ENCODE peak calls at places on chromosomes 3 and 15, in nine cellular contexts. C, P, H, F, Y, A, J, M and K are unnamed samples. For H3K4me1 and H3K27me3, the result is how much of the 10 kb centered on the place peaks cover.

GRCh38 chr15:48406911-48407310 is 75.7 kb downstream of the DUT start:
- DNase-seq in C (no peak), P (no peak), H (no peak), F (no peak), Y (no peak), A (no peak), J (no peak), M (no peak), K (no peak)

GRCh38 chr3:15051531-15051930 is 13.6 kb downstream of the MRPS25 start:
- DNase-seq in C (peak), P (peak), H (no peak), F (peak), Y (peak), A (no peak), J (peak), M (peak), K (peak)

GRCh38 chr3:165683947-165684346 is 153.3 kb downstream of the BCHE start:
- DNase-seq in C (no peak), P (no peak), H (no peak), F (no peak), Y (no peak), A (no peak), J (no peak), M (no peak), K (no peak)

GRCh38 chr3:98733055-98733777 is 29.9 kb upstream of the ST3GAL6 start:
- DNase-seq in C (peak), P (peak), H (peak), F (peak), Y (peak), A (peak), J (no peak), M (no peak), K (peak)

GRCh38 chr3:13782501-13782900 is 97.4 kb downstream of the WNT7A start:
- DNase-seq in C (peak), P (no peak), H (peak), F (peak), Y (no peak), A (peak), J (no peak), M (no peak), K (no peak)

GRCh38 chr15:41775651-41776050 is 1.4 kb downstream of the MAPKBP1 start:
- DNase-seq in C (no peak), P (no peak), H (no peak), F (no peak), Y (no peak), A (no peak), J (no peak), M (no peak), K (no peak)

GRCh38 chr3:15616053-15616452 is 14.5 kb downstream of the BTD start:
- DNase-seq in C (no peak), P (no peak), H (no peak), F (no peak), Y (no peak), A (no peak), J (no peak), M (no peak), K (no peak)

GRCh38 chr3:149657458-149657795 is 398 bp downstream of the WWTR1 start:
- DNase-seq in C (peak), P (peak), H (no peak), F (no peak), Y (no peak), A (no peak), J (no peak), M (no peak), K (no peak)

GRCh38 chr15:57485869-57486268 is 105.8 kb upstream of the MYZAP start:
- DNase-seq in C (peak), P (peak), H (peak), F (peak), Y (no peak), A (peak), J (peak), M (no peak), K (no peak)

GRCh38 chr3:100041328-100041749 is 73.0 kb downstream of the FILIP1L start:
- DNase-seq in C (no peak), P (peak), H (no peak), F (peak), Y (no peak), A (no peak), J (no peak), M (no peak), K (no peak)

GRCh38 chr3:127056976-127057375 is 74.1 kb downstream of the PLXNA1 start:
- DNase-seq in C (no peak), P (no peak), H (no peak), F (no peak), Y (no peak), A (no peak), J (no peak), M (no peak), K (no peak)

GRCh38 chr3:150240891-150241290 is 167.2 kb upstream of the TSC22D2 start:
- DNase-seq in C (no peak), P (peak), H (no peak), F (no peak), Y (no peak), A (no peak), J (no peak), M (no peak), K (no peak)

GRCh38 chr3:21643752-21644151 is 107.3 kb downstream of the ZNF385D start:
- DNase-seq in C (no peak), P (no peak), H (no peak), F (no peak), Y (no peak), A (no peak), J (no peak), M (no peak), K (no peak)

GRCh38 chr3:189272500-189273119 is 100.8 kb downstream of the TPRG1 start:
- DNase-seq in C (no peak), P (peak), H (no peak), F (no peak), Y (peak), A (no peak), J (no peak), M (peak), K (no peak)

GRCh38 chr3:196514350-196514716 is 813 bp downstream of the SMCO1 start:
- DNase-seq in C (no peak), P (no peak), H (no peak), F (no peak), Y (no peak), A (no peak), J (no peak), M (no peak), K (no peak)

GRCh38 chr3:129474986-129475804 is 35.2 kb downstream of the IFT122 start:
- DNase-seq in C (no peak), P (no peak), H (no peak), F (no peak), Y (no peak), A (no peak), J (no peak), M (no peak), K (no peak)

GRCh38 chr15:80508783-80509182 is 104.6 kb downstream of the ARNT2 start:
- DNase-seq in C (no peak), P (no peak), H (no peak), F (no peak), Y (no peak), A (no peak), J (no peak), M (no peak), K (no peak)

GRCh38 chr3:179450901-179451334 is 352 bp downstream of the GNB4 start:
- DNase-seq in C (no peak), P (peak), H (no peak), F (peak), Y (no peak), A (no peak), J (no peak), M (no peak), K (peak)

GRCh38 chr3:71062037-71062919 is 521.2 kb downstream of the FOXP1 start:
- DNase-seq in C (no peak), P (no peak), H (no peak), F (peak), Y (no peak), A (no peak), J (no peak), M (no peak), K (no peak)

GRCh38 chr3:185406127-185406620 is 43.2 kb downstream of the MAP3K13 start:
- DNase-seq in C (no peak), P (no peak), H (no peak), F (no peak), Y (no peak), A (no peak), J (no peak), M (no peak), K (no peak)

GRCh38 chr3:120418866-120419490 is 31.8 kb downstream of the FSTL1 start:
- DNase-seq in C (peak), P (peak), H (no peak), F (peak), Y (peak), A (no peak), J (peak), M (peak), K (peak)

GRCh38 chr3:120417272-120417911 is 33.4 kb downstream of the FSTL1 start:
- DNase-seq in C (peak), P (peak), H (peak), F (peak), Y (peak), A (peak), J (peak), M (peak), K (peak)

GRCh38 chr3:120418446-120418845 is 32.3 kb downstream of the FSTL1 start:
- DNase-seq in C (no peak), P (no peak), H (no peak), F (no peak), Y (no peak), A (no peak), J (no peak), M (no peak), K (no peak)

GRCh38 chr3:120415756-120416155 is 35.0 kb downstream of the FSTL1 start:
- DNase-seq in C (no peak), P (no peak), H (no peak), F (no peak), Y (no peak), A (no peak), J (no peak), M (no peak), K (no peak)

DNA sequence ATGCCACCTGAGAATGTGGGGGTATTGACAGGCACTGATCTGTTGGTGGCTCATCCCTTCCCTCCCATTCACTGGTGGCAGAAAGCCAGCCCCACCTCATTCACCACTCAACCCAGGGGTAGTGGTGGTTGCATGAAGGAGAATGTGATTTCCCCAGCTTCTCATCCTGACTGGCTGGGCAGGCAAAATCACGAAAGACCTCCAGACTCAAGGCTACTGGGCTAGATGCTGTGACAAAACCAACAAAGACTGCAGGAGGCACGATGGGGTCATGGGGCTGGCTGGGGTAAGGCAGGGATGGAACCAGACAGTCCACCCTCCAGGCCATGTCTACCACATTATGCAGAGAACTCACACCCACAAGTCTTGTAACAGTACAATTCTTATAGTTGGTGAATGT is 33.9 kb downstream of the FSTL1 start:
- DNase-seq in C (no peak), P (no peak), H (no peak), F (no peak), Y (no peak), A (no peak), J (no peak), M (no peak), K (no peak)
- H3K4me3 ChIP-seq in C (no peak), P (no peak), H (no peak), F (no peak), Y (no peak), A (no peak), J (no peak), M (no peak), K (no peak)

GRCh38 chr15:90400005-90400758 is 12.1 kb downstream of the IQGAP1 start:
- DNase-seq in C (no peak), P (no peak), H (no peak), F (no peak), Y (no peak), A (no peak), J (no peak), M (no peak), K (no peak)
- H3K4me1 ChIP-seq in C (half or more), P (under half), H (under half), F (half or more), Y (under half), A (under half), J (under half), M (under half), K (under half)

GRCh38 chr15:77836901-77837648 is 204.4 kb upstream of the LINGO1 start:
- DNase-seq in C (peak), P (no peak), H (peak), F (no peak), Y (no peak), A (no peak), J (no peak), M (no peak), K (no peak)
- H3K27me3 ChIP-seq in C (under half), P (under half), H (under half), F (under half), Y (under half), A (under half), J (under half), M (under half), K (under half)

GRCh38 chr15:85296615-85297402 is 83.6 kb upstream of the AKAP13 start:
- DNase-seq in C (no peak), P (peak), H (no peak), F (peak), Y (peak), A (peak), J (peak), M (peak), K (peak)
- H3K4me3 ChIP-seq in C (peak), P (no peak), H (peak), F (no peak), Y (peak), A (peak), J (no peak), M (no peak), K (no peak)

GRCh38 chr3:18436213-18436612 is 11.1 kb upstream of the SATB1 start:
- DNase-seq in C (no peak), P (no peak), H (no peak), F (no peak), Y (no peak), A (no peak), J (no peak), M (no peak), K (no peak)

GRCh38 chr3:18440053-18440768 is 15.1 kb upstream of the SATB1 start:
- DNase-seq in C (no peak), P (no peak), H (no peak), F (no peak), Y (no peak), A (no peak), J (no peak), M (no peak), K (no peak)

GRCh38 chr3:18441521-18441920 is 16.4 kb upstream of the SATB1 start:
- DNase-seq in C (no peak), P (no peak), H (no peak), F (no peak), Y (no peak), A (no peak), J (no peak), M (no peak), K (no peak)

GRCh38 chr3:18438586-18438985 is 13.4 kb upstream of the SATB1 start:
- DNase-seq in C (no peak), P (no peak), H (peak), F (no peak), Y (peak), A (no peak), J (no peak), M (no peak), K (no peak)

DNA sequence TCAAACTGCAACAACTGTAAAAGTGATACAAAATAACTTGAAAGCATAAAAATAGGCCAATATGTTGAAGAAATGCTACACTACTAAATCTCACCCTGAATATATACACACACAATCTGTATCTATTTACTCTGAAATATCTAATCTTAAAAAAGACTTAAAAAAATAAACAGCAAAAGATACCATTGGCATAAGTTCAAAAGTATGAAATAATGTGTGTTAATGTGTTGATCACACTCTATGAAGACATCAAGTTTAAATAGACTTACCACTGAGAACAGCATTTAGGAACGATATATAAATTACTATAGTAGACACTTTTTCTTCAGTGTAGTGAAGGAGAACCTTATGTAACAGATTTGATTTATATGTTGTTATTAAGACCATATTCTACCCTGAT is 14.1 kb upstream of the SATB1 start:
- DNase-seq in C (no peak), P (no peak), H (no peak), F (no peak), Y (no peak), A (no peak), J (no peak), M (no peak), K (no peak)
- H3K4me1 ChIP-seq in C (under half), P (under half), H (under half), F (under half), Y (under half), A (under half), J (under half), M (under half), K (under half)

GRCh38 chr15:97976766-97977503 is 16.4 kb downstream of the ARRDC4 start:
- DNase-seq in C (no peak), P (no peak), H (no peak), F (no peak), Y (no peak), A (no peak), J (no peak), M (no peak), K (no peak)
- H3K27me3 ChIP-seq in C (under half), P (under half), H (under half), F (under half), Y (under half), A (under half), J (under half), M (under half), K (under half)

GRCh38 chr3:61964566-61964965 is 403.2 kb downstream of the PTPRG start:
- DNase-seq in C (no peak), P (no peak), H (no peak), F (no peak), Y (no peak), A (no peak), J (no peak), M (no peak), K (no peak)
- H3K4me3 ChIP-seq in C (no peak), P (no peak), H (no peak), F (no peak), Y (no peak), A (no peak), J (no peak), M (no peak), K (no peak)

DNA sequence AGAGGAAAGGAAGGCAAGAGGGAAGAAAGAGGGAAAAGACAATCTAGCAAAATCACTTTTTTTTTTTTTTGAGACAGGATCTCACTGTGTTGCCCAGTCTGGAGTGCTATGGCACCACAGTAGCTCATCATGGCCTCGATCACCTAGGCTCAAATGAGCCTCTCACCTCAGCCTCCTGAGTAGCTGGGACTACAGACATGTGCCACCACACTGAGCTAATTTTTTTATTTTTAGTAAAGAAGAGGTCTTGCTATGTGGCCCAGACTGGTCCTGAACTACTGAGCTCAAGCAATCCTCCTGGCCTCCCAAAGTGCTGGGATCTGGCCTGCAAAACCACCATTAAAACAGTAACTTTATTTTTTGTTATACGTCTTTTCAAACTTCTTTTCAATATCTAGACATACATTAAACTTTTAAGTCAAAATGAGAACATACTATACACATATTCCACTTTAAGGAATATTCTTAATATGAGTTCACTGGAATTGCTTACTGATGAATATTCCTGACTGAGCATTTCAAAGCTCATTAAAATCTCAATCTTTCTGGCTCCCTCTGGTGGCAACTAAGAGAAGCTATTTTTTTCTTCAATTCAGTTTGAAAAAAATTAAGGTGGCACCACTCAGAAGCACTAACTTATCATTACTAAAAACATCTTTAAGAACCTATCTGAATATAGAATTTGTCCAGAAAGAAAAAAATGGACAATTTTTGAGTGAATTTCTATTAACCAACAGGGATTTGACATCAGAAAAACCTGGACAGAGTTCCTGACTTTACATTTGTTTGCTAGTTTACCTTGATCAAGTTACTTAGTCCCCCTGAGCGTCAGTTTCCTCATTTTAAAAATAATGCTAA is 40.9 kb downstream of the UACA start:
- DNase-seq in C (no peak), P (peak), H (no peak), F (peak), Y (peak), A (no peak), J (peak), M (no peak), K (no peak)
- H3K4me1 ChIP-seq in C (under half), P (under half), H (under half), F (under half), Y (under half), A (under half), J (under half), M (under half), K (under half)

GRCh38 chr15:89042387-89042786 is 45.9 kb upstream of the ABHD2 start:
- DNase-seq in C (no peak), P (no peak), H (no peak), F (no peak), Y (no peak), A (no peak), J (no peak), M (no peak), K (no peak)
- H3K27me3 ChIP-seq in C (under half), P (under half), H (under half), F (under half), Y (under half), A (under half), J (under half), M (under half), K (under half)